ENCODE peak calls at places on chromosomes 7 and 10, in six cellular contexts. C, L, M, X, V and W are unnamed samples.

GRCh38 chr10:6020806-6021205 is 41.4 kb downstream of the IL2RA start:
- DNase-seq in C (no peak), L (no peak), M (no peak), X (no peak), V (peak; percentile 15), W (no peak)

GRCh38 chr7:123749537-123749857 is 694 bp upstream of the WASL start:
- DNase-seq in C (no peak), L (no peak), M (no peak), X (peak; percentile 10), V (peak; percentile 68), W (no peak)

GRCh38 chr10:2541176-2541575 is 526.2 kb upstream of the PFKP start:
- DNase-seq in C (no peak), L (no peak), M (no peak), X (no peak), V (no peak), W (no peak)

GRCh38 chr10:126576336-126576735 is 94.2 kb downstream of the C10orf90 start:
- DNase-seq in C (no peak), L (no peak), M (no peak), X (no peak), V (no peak), W (no peak)

GRCh38 chr7:111595780-111596179 is 33.5 kb upstream of the IMMP2L start:
- DNase-seq in C (no peak), L (no peak), M (no peak), X (no peak), V (no peak), W (no peak)

GRCh38 chr10:46228076-46229071 is 58.4 kb upstream of the ANTXRL start:
- DNase-seq in C (peak; percentile 71), L (peak; percentile 76), M (peak; percentile 78), X (peak; percentile 77), V (peak; percentile 72), W (peak; percentile 81)

GRCh38 chr10:75402486-75403143 is 1.1 kb upstream of the ZNF503 start:
- DNase-seq in C (no peak), L (peak; percentile 35), M (no peak), X (no peak), V (peak; percentile 45), W (no peak)

GRCh38 chr10:88911121-88911520 is 31.1 kb downstream of the STAMBPL1 start:
- DNase-seq in C (no peak), L (no peak), M (no peak), X (no peak), V (no peak), W (no peak)

GRCh38 chr10:78362406-78363022 is 328.9 kb downstream of the RPS24 start:
- DNase-seq in C (no peak), L (no peak), M (no peak), X (no peak), V (no peak), W (peak; percentile 16)

GRCh38 chr10:97685395-97685958 is 1.6 kb downstream of the AVPI1 start:
- DNase-seq in C (no peak), L (no peak), M (no peak), X (no peak), V (peak; percentile 59), W (peak; percentile 62)

GRCh38 chr7:27802977-27803376 is 63.0 kb downstream of the TAX1BP1 start:
- DNase-seq in C (no peak), L (no peak), M (no peak), X (no peak), V (no peak), W (peak; percentile 77)

GRCh38 chr10:74092372-74092771 is 58.3 kb downstream of the AP3M1 start:
- DNase-seq in C (no peak), L (no peak), M (no peak), X (no peak), V (no peak), W (no peak)

GRCh38 chr10:24156686-24157085 is 52.3 kb upstream of the KIAA1217 start:
- DNase-seq in C (no peak), L (no peak), M (no peak), X (no peak), V (no peak), W (no peak)

GRCh38 chr10:88505680-88506215 is 77.4 kb downstream of the RNLS start:
- DNase-seq in C (no peak), L (no peak), M (no peak), X (no peak), V (no peak), W (no peak)

GRCh38 chr10:13915710-13916109 is 328.9 kb downstream of the PRPF18 start:
- DNase-seq in C (no peak), L (no peak), M (no peak), X (no peak), V (no peak), W (peak; percentile 36)

GRCh38 chr7:40747856-40748255 is 613.1 kb downstream of the SUGCT start:
- DNase-seq in C (no peak), L (no peak), M (no peak), X (no peak), V (no peak), W (no peak)

GRCh38 chr7:22787936-22788335 is 34.7 kb downstream of the TOMM7 start:
- DNase-seq in C (no peak), L (no peak), M (no peak), X (no peak), V (no peak), W (no peak)

GRCh38 chr7:7256731-7257274 is 74.5 kb downstream of the C1GALT1 start:
- DNase-seq in C (no peak), L (peak; percentile 42), M (no peak), X (no peak), V (no peak), W (no peak)

GRCh38 chr7:233456-234035 is 41.2 kb downstream of the FAM20C start:
- DNase-seq in C (no peak), L (peak; percentile 68), M (no peak), X (no peak), V (no peak), W (no peak)

GRCh38 chr10:34696423-34696822 is 118.7 kb downstream of the PARD3 start:
- DNase-seq in C (no peak), L (no peak), M (no peak), X (peak; percentile 13), V (no peak), W (no peak)

GRCh38 chr10:132452651-132453469 is 55.9 kb downstream of the PWWP2B start:
- DNase-seq in C (peak; percentile 74), L (peak; percentile 79), M (peak; percentile 98), X (peak; percentile 22), V (peak; percentile 94), W (peak; percentile 84)

GRCh38 chr10:129963076-129963830 is 821 bp downstream of the EBF3 start:
- DNase-seq in C (peak; percentile 53), L (no peak), M (no peak), X (no peak), V (no peak), W (peak; percentile 69)

GRCh38 chr7:151779255-151779654 is 97.7 kb downstream of the PRKAG2 start:
- DNase-seq in C (no peak), L (no peak), M (no peak), X (no peak), V (no peak), W (no peak)

GRCh38 chr10:14757394-14757793 is 17.3 kb downstream of the FAM107B start:
- DNase-seq in C (no peak), L (no peak), M (no peak), X (no peak), V (no peak), W (peak; percentile 30)

GRCh38 chr10:130435961-130436360 is 299.8 kb downstream of the GLRX3 start:
- DNase-seq in C (no peak), L (no peak), M (no peak), X (no peak), V (no peak), W (no peak)

GRCh38 chr7:93245525-93246432 is 13.6 kb downstream of the VPS50 start:
- DNase-seq in C (peak; percentile 71), L (no peak), M (no peak), X (no peak), V (no peak), W (peak; percentile 59)

GRCh38 chr10:17504547-17505245 is 50.3 kb upstream of the ST8SIA6 start:
- DNase-seq in C (no peak), L (no peak), M (no peak), X (no peak), V (no peak), W (no peak)

GRCh38 chr10:132480356-132480755 is 57.2 kb upstream of the INPP5A start:
- DNase-seq in C (no peak), L (no peak), M (no peak), X (no peak), V (no peak), W (no peak)